ENCODE peak calls at places on chromosomes 7 and 10, in four cellular contexts. L is cardiac muscle cell, K is neural progenitor cell, C is pancreas. E is an unnamed sample.

GRCh38 chr7:76209310-76209709 is 7.6 kb downstream of the SRRM3 start:
- DNase-seq in L (no peak), K (no peak), C (no peak), E (no peak)

GRCh38 chr10:70579234-70580002 is 23.1 kb downstream of the PRF1 start:
- DNase-seq in L (no peak), K (no peak), C (no peak), E (no peak)

GRCh38 chr7:103626776-103627175 is 180.8 kb upstream of the SLC26A5 start:
- DNase-seq in L (no peak), K (no peak), C (no peak), E (no peak)

GRCh38 chr10:128147064-128147463 is 20.8 kb upstream of the MKI67 start:
- DNase-seq in L (no peak), K (no peak), C (no peak), E (no peak)

GRCh38 chr7:70756789-70757188 is 375.2 kb upstream of the GALNT17 start:
- DNase-seq in L (no peak), K (no peak), C (no peak), E (no peak)

GRCh38 chr10:10477859-10478258 is 539.8 kb upstream of the CELF2 start:
- DNase-seq in L (no peak), K (no peak), C (no peak), E (no peak)

GRCh38 chr7:102875700-102876192 is 37.1 kb upstream of the LRRC17 start:
- DNase-seq in L (no peak), K (no peak), C (no peak), E (no peak)

GRCh38 chr7:5557920-5558401 is 134.3 kb upstream of the TNRC18 start:
- DNase-seq in L (peak; percentile 15), K (no peak), C (no peak), E (peak; percentile 59)

GRCh38 chr7:137585591-137585990 is 242.1 kb upstream of the PTN start:
- DNase-seq in L (no peak), K (peak; percentile 82), C (no peak), E (no peak)

GRCh38 chr7:28759373-28760013 is 198.6 kb downstream of the TRIL start:
- DNase-seq in L (no peak), K (peak; percentile 33), C (no peak), E (no peak)

GRCh38 chr7:1669954-1670893 is at the start of gene ELFN1:
- DNase-seq in L (peak; percentile 91), K (peak; percentile 93), C (peak; percentile 74), E (peak; percentile 34)

GRCh38 chr7:27112960-27113949 is 10.8 kb upstream of the HOXA2 start:
- DNase-seq in L (peak; percentile 37), K (peak; percentile 68), C (peak; percentile 64), E (no peak)

GRCh38 chr10:62654966-62655336 is 149.6 kb upstream of the ADO start:
- DNase-seq in L (no peak), K (no peak), C (no peak), E (no peak)

GRCh38 chr7:91892821-91893340 is 12.4 kb upstream of the MTERF1 start:
- DNase-seq in L (no peak), K (peak; percentile 92), C (no peak), E (no peak)

GRCh38 chr10:88994034-88994433 is 3.4 kb downstream of the FAS start:
- DNase-seq in L (no peak), K (peak; percentile 11), C (no peak), E (no peak)

GRCh38 chr10:74912182-74912581 is 85.8 kb downstream of the KAT6B start:
- DNase-seq in L (no peak), K (no peak), C (no peak), E (no peak)

GRCh38 chr7:6350057-6350752 is 77.8 kb upstream of the CYTH3 start:
- DNase-seq in L (no peak), K (no peak), C (no peak), E (no peak)

GRCh38 chr7:123844712-123845219 is at the start of gene HYAL4:
- DNase-seq in L (no peak), K (no peak), C (no peak), E (no peak)

GRCh38 chr7:124051978-124052377 is 19.1 kb upstream of the TMEM229A start:
- DNase-seq in L (no peak), K (no peak), C (no peak), E (no peak)

GRCh38 chr7:71173955-71174354 is 42.0 kb downstream of the GALNT17 start:
- DNase-seq in L (no peak), K (no peak), C (peak; percentile 52), E (no peak)

GRCh38 chr7:99374121-99375064 is at the start of gene ARPC1B:
- DNase-seq in L (peak; percentile 83), K (peak; percentile 89), C (peak; percentile 90), E (peak; percentile 65)

DNA sequence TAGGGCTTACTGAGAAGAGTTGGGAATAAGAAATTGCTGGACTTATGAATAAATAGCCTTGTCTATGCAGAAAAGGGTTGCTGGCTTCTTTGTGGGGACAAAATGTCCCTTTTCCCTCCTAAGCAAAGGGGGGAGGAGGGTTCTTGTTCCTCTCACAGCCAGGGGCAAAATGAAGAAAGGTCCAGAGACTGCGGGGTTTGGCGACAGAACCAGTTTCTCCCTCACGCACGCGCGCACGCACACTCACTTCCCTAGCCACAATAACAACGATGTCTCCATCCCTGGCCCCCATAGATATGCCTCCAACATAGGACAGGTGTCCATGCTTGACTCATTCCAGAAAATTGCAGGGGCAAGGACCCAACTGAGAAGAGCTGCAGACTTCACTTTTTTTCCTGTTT is 3.3 kb downstream of the ZMIZ1 start:
- DNase-seq in L (no peak), K (no peak), C (no peak), E (peak; percentile 65)
- H3K4me3 ChIP-seq in L (peak overlapping the region; percentile 97), K (peak overlapping the region; percentile 95), C (no peak overlapping the region), E (peak overlapping the region; percentile 78)

GRCh38 chr7:56479748-56480147 is 363.5 kb upstream of the NUPR2 start:
- DNase-seq in L (no peak), K (no peak), C (peak; percentile 27), E (no peak)
- H3K9me3 ChIP-seq in L (no peaks in the 10 kb centered on the region), K (peaks cover 8% of the 10 kb centered on the region), C (no peaks in the 10 kb centered on the region), E (peaks cover 97% of the 10 kb centered on the region)

GRCh38 chr7:14973712-14974428 is 71.3 kb upstream of the DGKB start:
- DNase-seq in L (no peak), K (no peak), C (no peak), E (no peak)
- H3K4me3 ChIP-seq in L (no peak overlapping the region), K (no peak overlapping the region), C (no peak overlapping the region), E (no peak overlapping the region)

GRCh38 chr7:158240801-158241200 is 346.8 kb downstream of the PTPRN2 start:
- DNase-seq in L (no peak), K (no peak), C (no peak), E (no peak)
- H3K9me3 ChIP-seq in L (no peaks in the 10 kb centered on the region), K (no peaks in the 10 kb centered on the region), C (no peaks in the 10 kb centered on the region), E (peaks cover 2% of the 10 kb centered on the region)

GRCh38 chr7:100975391-100975821 is 6.0 kb downstream of the MUC12 start:
- DNase-seq in L (no peak), K (no peak), C (no peak), E (no peak)
- H3K4me3 ChIP-seq in L (no peak overlapping the region), K (no peak overlapping the region), C (no peak overlapping the region), E (no peak overlapping the region)

GRCh38 chr10:102579206-102579790 is 65.0 kb upstream of the TRIM8 start:
- DNase-seq in L (no peak), K (no peak), C (no peak), E (no peak)

GRCh38 chr10:102580230-102580629 is 64.0 kb upstream of the TRIM8 start:
- DNase-seq in L (no peak), K (no peak), C (no peak), E (no peak)

GRCh38 chr10:102581401-102581800 is 62.9 kb upstream of the TRIM8 start:
- DNase-seq in L (no peak), K (no peak), C (no peak), E (no peak)

GRCh38 chr10:102582181-102582580 is 62.1 kb upstream of the TRIM8 start:
- DNase-seq in L (no peak), K (no peak), C (no peak), E (no peak)

DNA sequence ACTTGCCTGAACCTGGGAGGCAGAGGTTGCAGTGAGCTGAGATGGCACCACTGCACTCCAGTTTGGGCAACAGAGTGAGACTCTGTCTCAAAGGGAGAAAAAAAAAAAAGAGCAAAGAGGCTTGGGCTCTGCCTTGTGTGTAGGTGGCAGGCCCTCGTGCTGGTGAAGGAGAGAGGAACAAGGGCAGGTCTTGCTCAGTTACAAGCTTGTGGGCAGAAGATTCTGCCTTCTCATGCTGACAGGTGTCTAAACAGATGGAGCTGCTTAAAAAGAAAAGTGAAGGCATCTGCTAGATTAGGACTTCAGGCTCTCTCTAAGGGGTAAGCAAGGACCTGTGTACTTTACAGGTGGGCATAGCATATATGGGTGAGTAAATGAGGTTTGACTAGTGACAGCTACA is 65.5 kb upstream of the TRIM8 start:
- DNase-seq in L (no peak), K (no peak), C (no peak), E (no peak)
- H3K9me3 ChIP-seq in L (no peaks in the 10 kb centered on the region), K (no peaks in the 10 kb centered on the region), C (no peaks in the 10 kb centered on the region), E (no peaks in the 10 kb centered on the region)

GRCh38 chr10:60781678-60782077 is 3.4 kb downstream of the CDK1 start:
- DNase-seq in L (no peak), K (no peak), C (no peak), E (no peak)
- H3K4me3 ChIP-seq in L (no peak overlapping the region), K (peak overlapping the region; percentile 88), C (no peak overlapping the region), E (no peak overlapping the region)